ENCODE peak calls at places on chromosomes 5 and 9, in seven cellular contexts. Q, C, F, K, X, Z and A are unnamed samples. For H3K4me1, the result is how much of the 10 kb centered on the place peaks cover.

GRCh38 chr5:76787237-76787636 is 31.6 kb upstream of the F2RL1 start:
- DNase-seq in F (no peak), K (peak), Z (no peak), Q (no peak), X (no peak), C (no peak), A (no peak)

GRCh38 chr9:99192786-99193465 is 28.8 kb downstream of the ALG2 start:
- DNase-seq in C (no peak), K (no peak), Q (no peak), X (no peak), F (no peak), Z (no peak), A (no peak)

GRCh38 chr5:154477382-154478223 is 424 bp downstream of the HAND1 start:
- DNase-seq in K (no peak), F (no peak), Z (no peak), C (no peak), Q (no peak), X (no peak), A (no peak)

GRCh38 chr5:155285673-155286072 is 272.1 kb downstream of the KIF4B start:
- DNase-seq in K (no peak), C (no peak), Q (no peak), Z (no peak), X (no peak), F (no peak), A (no peak)

GRCh38 chr5:82413302-82414042 is 135.3 kb upstream of the RPS23 start:
- DNase-seq in F (no peak), X (no peak), C (no peak), Z (no peak), K (no peak), Q (no peak), A (no peak)

GRCh38 chr9:419571-420156 is 205.0 kb downstream of the DOCK8 start:
- DNase-seq in Z (no peak), K (no peak), Q (no peak), C (no peak), F (no peak), X (no peak), A (no peak)

GRCh38 chr9:117121331-117121730 is 293.5 kb downstream of the ASTN2 start:
- DNase-seq in K (no peak), Q (no peak), X (no peak), Z (no peak), C (no peak), F (no peak), A (no peak)

GRCh38 chr5:113166710-113167366 is 190.2 kb downstream of the DCP2 start:
- DNase-seq in F (no peak), C (no peak), Z (no peak), K (no peak), Q (no peak), X (no peak), A (no peak)

GRCh38 chr5:88890070-88890781 is 7.2 kb upstream of the MEF2C start:
- DNase-seq in Q (no peak), F (no peak), X (no peak), Z (no peak), K (no peak), C (no peak), A (no peak)

GRCh38 chr5:171840701-171841522 is 55.3 kb downstream of the SMIM23 start:
- DNase-seq in F (no peak), K (no peak), C (no peak), Q (no peak), X (no peak), Z (no peak), A (peak)

GRCh38 chr5:116536279-116537161 is 38.1 kb downstream of the SEMA6A start:
- DNase-seq in F (no peak), X (peak), K (no peak), C (no peak), Q (peak), Z (no peak), A (no peak)

GRCh38 chr9:135930446-135931345 is 23.4 kb upstream of the CAMSAP1 start:
- DNase-seq in F (no peak), Z (no peak), C (no peak), Q (no peak), X (no peak), K (no peak), A (no peak)

GRCh38 chr5:130871346-130872086 is 293.5 kb downstream of the HINT1 start:
- DNase-seq in K (no peak), Q (peak), F (no peak), C (no peak), Z (peak), X (peak), A (no peak)

GRCh38 chr5:132225165-132226032 is 2.3 kb downstream of the P4HA2 start:
- DNase-seq in F (peak), X (peak), Z (peak), Q (peak), C (peak), K (peak), A (peak)

GRCh38 chr5:38424237-38425080 is 132.0 kb downstream of the LIFR start:
- DNase-seq in K (no peak), Q (no peak), Z (no peak), X (no peak), C (no peak), F (no peak), A (no peak)

GRCh38 chr5:77426670-77427069 is 65.4 kb downstream of the WDR41 start:
- DNase-seq in C (no peak), Z (no peak), X (no peak), K (no peak), Q (no peak), F (no peak), A (no peak)

GRCh38 chr9:34177906-34178697 is 741 bp upstream of the UBAP1 start:
- DNase-seq in Q (no peak), C (no peak), F (no peak), Z (no peak), K (no peak), X (peak), A (peak)

GRCh38 chr5:82494942-82495341 is 216.8 kb upstream of the RPS23 start:
- DNase-seq in K (no peak), Z (no peak), X (no peak), F (no peak), C (no peak), Q (no peak), A (no peak)

GRCh38 chr5:141713616-141714309 is 31.7 kb upstream of the ARAP3 start:
- DNase-seq in C (no peak), X (no peak), Z (no peak), K (no peak), Q (no peak), F (no peak), A (no peak)

GRCh38 chr9:91978739-91979414 is 28.8 kb upstream of the ROR2 start:
- DNase-seq in K (no peak), Q (no peak), X (no peak), Z (no peak), F (no peak), C (no peak), A (no peak)

GRCh38 chr5:134577022-134577795 is 51.7 kb downstream of the JADE2 start:
- DNase-seq in C (no peak), X (no peak), K (peak), Q (no peak), Z (no peak), F (no peak), A (no peak)

GRCh38 chr5:113162770-113163169 is 186.2 kb downstream of the DCP2 start:
- DNase-seq in X (no peak), Z (no peak), F (no peak), C (no peak), K (no peak), Q (no peak), A (no peak)

GRCh38 chr9:137459601-137460362 is 648 bp upstream of the NSMF start:
- DNase-seq in Z (no peak), K (no peak), C (peak), F (no peak), X (no peak), Q (no peak), A (no peak)

GRCh38 chr9:74556685-74557084 is 59.5 kb downstream of the RORB start:
- DNase-seq in Q (no peak), C (no peak), X (no peak), Z (no peak), K (no peak), F (no peak), A (no peak)

GRCh38 chr5:10626473-10627013 is 62.7 kb downstream of the ANKRD33B start:
- DNase-seq in Z (no peak), Q (no peak), K (no peak), F (no peak), C (no peak), X (peak), A (no peak)

GRCh38 chr9:22201256-22201655 is 192.2 kb upstream of the CDKN2B start:
- DNase-seq in C (no peak), Q (no peak), Z (no peak), K (no peak), X (no peak), F (no peak), A (no peak)

GRCh38 chr9:19998153-19998552 is 209.3 kb upstream of the SLC24A2 start:
- DNase-seq in Q (no peak), F (no peak), K (no peak), Z (no peak), C (no peak), X (no peak), A (no peak)

GRCh38 chr9:116287721-116288120 is 134.1 kb downstream of the PAPPA start:
- DNase-seq in F (no peak), X (no peak), Q (no peak), K (no peak), C (no peak), Z (no peak), A (no peak)

GRCh38 chr9:93133641-93134017 is 422 bp downstream of the NINJ1 start:
- DNase-seq in X (peak), C (peak), F (no peak), Z (no peak), K (peak), Q (peak), A (peak)

GRCh38 chr5:179273441-179274145 is 71.7 kb downstream of the ADAMTS2 start:
- DNase-seq in F (peak), K (no peak), X (no peak), C (peak), Q (no peak), Z (peak), A (peak)

GRCh38 chr9:109905472-109905871 is 125.5 kb downstream of the PALM2AKAP2 start:
- DNase-seq in Z (no peak), C (no peak), K (no peak), F (no peak), Q (no peak), X (no peak), A (no peak)

GRCh38 chr9:109908459-109909390 is 128.7 kb downstream of the PALM2AKAP2 start:
- DNase-seq in X (no peak), K (no peak), C (no peak), Z (no peak), Q (no peak), F (no peak), A (no peak)

GRCh38 chr9:109906766-109907382 is 126.9 kb downstream of the PALM2AKAP2 start:
- DNase-seq in F (no peak), K (no peak), Z (no peak), C (no peak), X (no peak), Q (no peak), A (no peak)

GRCh38 chr9:109907810-109908458 is 127.9 kb downstream of the PALM2AKAP2 start:
- DNase-seq in C (no peak), Z (no peak), K (no peak), Q (no peak), F (no peak), X (no peak), A (no peak)

GRCh38 chr9:109907400-109907799 is 127.4 kb downstream of the PALM2AKAP2 start:
- DNase-seq in K (no peak), C (no peak), X (peak), Q (peak), F (no peak), Z (no peak), A (no peak)
- H3K4me1 ChIP-seq in K (under half), C (half or more), X (under half), Q (under half), F (under half), Z (under half), A (under half)

DNA sequence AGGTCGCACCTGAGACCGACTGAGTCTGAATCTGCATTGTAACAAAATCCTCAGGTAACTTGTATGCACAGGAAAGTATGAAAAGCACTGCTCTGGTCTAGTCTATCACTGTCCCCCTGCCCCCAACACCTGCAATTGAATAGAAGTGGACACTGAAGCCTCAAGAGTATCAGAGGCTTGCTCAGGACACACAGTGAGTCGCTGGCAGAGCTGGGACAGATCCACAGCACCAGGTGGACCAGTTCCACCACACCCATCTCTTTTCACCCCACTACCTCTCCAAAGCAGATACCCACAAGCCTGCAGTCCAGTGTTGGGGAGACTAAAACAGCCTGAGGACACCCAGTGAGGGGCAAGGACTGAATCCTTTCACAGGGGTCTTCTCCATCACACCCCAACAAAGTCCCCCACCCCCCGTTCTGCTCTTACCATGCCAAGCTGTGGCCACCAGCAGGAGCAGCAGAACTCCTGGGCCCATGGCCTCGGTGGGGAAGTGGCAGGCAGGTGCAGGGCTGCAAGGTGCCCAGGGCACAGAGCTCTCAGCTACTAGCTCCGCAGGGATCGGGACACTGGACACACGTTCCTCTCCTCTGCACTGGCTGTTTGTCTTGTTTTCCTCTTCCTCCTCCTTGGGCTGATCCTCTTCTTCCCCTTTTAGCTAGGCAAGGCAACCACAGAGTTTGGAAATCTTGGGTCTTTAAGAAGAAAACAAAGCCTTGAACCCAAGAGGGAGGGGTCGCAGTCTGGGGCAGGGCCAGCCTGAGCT is at the start of gene CSF1R:
- DNase-seq in X (no peak), K (no peak), C (no peak), Q (no peak), F (no peak), Z (no peak), A (no peak)
- TF ChIP-seq POLR2A in X (no peak), K (no peak), C (no peak), Q (no peak), F (no peak), Z (no peak), A (no peak)

GRCh38 chr5:891117-891836 is 1.3 kb downstream of the BRD9 start:
- DNase-seq in K (no peak), Q (peak), F (no peak), X (no peak), Z (peak), C (peak), A (peak)
- H3K4me1 ChIP-seq in K (under half), Q (under half), F (under half), X (under half), Z (under half), C (under half), A (under half)

GRCh38 chr5:139745121-139745799 is 50.3 kb upstream of the PSD2 start:
- DNase-seq in Q (no peak), C (peak), Z (no peak), X (no peak), K (peak), F (peak), A (no peak)
- TF ChIP-seq POLR2A in Q (no peak), C (no peak), Z (no peak), X (no peak), K (no peak), F (no peak), A (no peak)

GRCh38 chr5:56683733-56684132 is 131.6 kb upstream of the MAP3K1 start:
- DNase-seq in Q (no peak), K (no peak), C (no peak), Z (no peak), X (no peak), F (no peak), A (no peak)
- H3K4me1 ChIP-seq in Q (under half), K (under half), C (under half), Z (under half), X (under half), F (under half), A (half or more)

DNA sequence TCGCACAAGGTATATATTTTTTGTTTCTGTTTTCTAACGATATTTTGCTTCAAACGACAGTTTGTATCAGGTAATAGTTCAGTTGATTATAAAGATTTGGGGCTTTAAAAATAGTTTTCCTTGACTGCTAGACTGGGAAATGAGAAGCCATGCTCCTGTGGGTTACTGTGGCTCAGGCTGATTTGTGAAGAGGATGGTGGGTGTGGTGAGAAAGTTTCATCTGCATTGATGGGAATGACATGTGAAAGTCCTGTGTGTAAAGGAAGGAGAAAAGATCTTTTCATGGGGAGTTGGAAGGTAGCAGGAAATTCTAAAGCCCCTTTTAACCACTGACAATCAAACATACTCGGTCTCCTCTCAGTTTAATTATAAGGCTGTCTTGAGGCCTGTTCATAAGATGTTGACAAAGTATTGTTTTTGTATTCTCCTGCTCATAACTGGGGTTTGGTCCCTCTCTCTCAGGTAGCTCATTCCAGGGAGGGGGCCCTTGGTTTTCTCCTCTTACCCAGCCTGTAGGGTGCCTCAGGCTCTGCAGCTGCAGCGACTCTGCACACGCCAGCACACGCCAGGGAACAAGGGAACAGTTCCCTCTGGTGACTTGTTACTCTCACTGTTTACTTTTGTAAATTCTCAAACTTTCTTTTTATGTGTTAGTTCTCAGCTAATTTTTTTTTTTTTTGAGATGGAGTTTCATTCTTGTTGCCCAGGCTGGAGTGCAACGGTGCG is 91.5 kb downstream of the CARTPT start:
- DNase-seq in K (no peak), F (no peak), C (no peak), Z (no peak), Q (no peak), X (no peak), A (no peak)
- TF ChIP-seq POLR2A in K (no peak), F (no peak), C (no peak), Z (no peak), Q (no peak), X (no peak), A (no peak)

GRCh38 chr5:33072296-33072695 is 361.2 kb downstream of the NPR3 start:
- DNase-seq in C (no peak), Q (no peak), Z (no peak), X (no peak), F (no peak), K (no peak), A (no peak)
- H3K4me1 ChIP-seq in C (under half), Q (under half), Z (under half), X (under half), F (under half), K (under half), A (under half)

DNA sequence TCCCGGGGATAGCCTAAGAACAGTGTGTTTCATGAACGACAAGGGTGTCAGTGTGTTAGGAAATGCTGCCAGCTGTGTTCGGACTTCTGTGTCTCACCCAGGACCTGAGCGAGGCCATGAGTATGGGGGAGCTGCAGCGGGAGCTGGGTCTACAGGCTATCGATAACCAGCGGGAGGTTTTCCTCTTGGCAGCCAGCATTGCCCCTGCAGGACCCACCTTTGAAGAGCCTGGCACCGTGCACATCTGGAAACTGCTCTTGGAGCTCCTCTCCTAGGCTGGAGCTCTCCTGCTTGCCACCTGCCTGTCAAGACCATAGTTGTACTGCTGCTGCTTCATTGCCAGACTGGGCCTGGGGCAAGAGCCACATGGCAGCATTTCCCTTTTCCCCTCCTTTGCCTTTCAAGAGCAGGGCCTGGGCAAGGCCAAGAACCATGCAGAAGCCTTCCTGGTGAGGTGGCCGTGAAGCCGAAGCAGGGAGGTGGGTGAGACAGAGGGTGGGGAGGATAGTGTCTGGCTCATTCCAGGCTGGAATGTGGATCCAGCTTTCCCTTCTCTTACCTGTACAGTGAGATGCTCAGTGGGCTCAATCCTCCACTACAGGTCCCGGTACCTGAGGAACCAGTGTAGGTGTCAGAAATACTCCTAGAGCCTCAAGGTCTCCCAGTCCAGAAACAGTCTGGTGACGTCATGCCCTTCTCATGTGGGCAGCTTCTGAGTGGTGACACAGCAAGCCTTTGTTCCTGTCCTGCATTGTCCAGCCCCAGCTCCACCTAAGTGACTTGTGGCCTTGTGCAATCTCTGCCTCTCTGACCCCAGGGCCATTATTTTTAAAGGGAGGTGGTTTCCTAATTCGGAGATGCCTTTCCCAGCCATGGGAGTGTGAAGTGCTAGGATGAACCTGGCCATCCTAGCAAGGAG is 6.6 kb downstream of the ARL10 start:
- DNase-seq in Q (no peak), Z (no peak), F (no peak), K (peak), C (no peak), X (peak), A (no peak)
- TF ChIP-seq POLR2A in Q (no peak), Z (no peak), F (no peak), K (no peak), C (no peak), X (no peak), A (no peak)

GRCh38 chr5:122445070-122445469 is 133.0 kb downstream of the SNCAIP start:
- DNase-seq in F (no peak), C (no peak), X (no peak), Q (no peak), K (no peak), Z (no peak), A (no peak)

GRCh38 chr5:122447941-122448340 is 135.9 kb downstream of the SNCAIP start:
- DNase-seq in C (no peak), F (no peak), Z (no peak), X (no peak), K (no peak), Q (no peak), A (no peak)

GRCh38 chr5:122444411-122444810 is 132.4 kb downstream of the SNCAIP start:
- DNase-seq in X (no peak), C (no peak), Z (no peak), F (no peak), K (no peak), Q (no peak), A (no peak)

GRCh38 chr5:122442938-122443337 is 130.9 kb downstream of the SNCAIP start:
- DNase-seq in F (no peak), Q (no peak), C (no peak), K (no peak), Z (no peak), X (no peak), A (no peak)

DNA sequence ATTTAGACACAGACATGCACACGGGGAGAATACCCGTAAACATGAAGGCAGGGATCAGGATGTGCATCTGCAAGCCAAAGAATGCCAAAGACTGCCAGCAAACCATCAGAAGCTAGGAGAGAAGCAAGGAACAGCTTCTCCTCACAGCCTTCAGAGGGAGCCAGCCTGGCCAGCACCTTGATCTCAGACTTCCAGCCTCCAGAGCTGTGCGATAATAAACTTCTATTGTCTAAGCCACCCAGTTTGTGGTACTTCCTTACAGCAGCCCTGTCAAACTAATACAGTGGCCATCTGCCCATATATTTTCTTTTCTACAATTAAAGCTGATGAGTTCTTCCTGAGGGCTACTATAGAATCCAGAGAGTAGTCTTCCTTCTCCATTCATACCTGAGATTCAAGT is 135.0 kb downstream of the SNCAIP start:
- DNase-seq in Z (no peak), F (no peak), C (no peak), K (no peak), Q (no peak), X (no peak), A (no peak)
- H3K4me1 ChIP-seq in Z (under half), F (under half), C (under half), K (under half), Q (under half), X (under half), A (under half)

GRCh38 chr9:89418882-89419641 is 78.9 kb downstream of the SEMA4D start:
- DNase-seq in F (no peak), Q (peak), Z (no peak), X (peak), C (no peak), K (no peak), A (peak)
- TF ChIP-seq POLR2A in F (no peak), Q (no peak), Z (no peak), X (no peak), C (no peak), K (no peak), A (no peak)